ENCODE peak calls at places on chromosomes 7 and 10, in seven cellular contexts. B is keratinocyte, S is fibroblast of mammary gland, N is lower lobe of right lung, A is nucleus accumbens, P is heart left ventricle, V is HCT116. O is an unnamed sample.
A peak's percentile ranks its signal among the peaks of the same experiment; 100 is the strongest.

GRCh38 chr10:91220954-91221696 is 662 bp downstream of the PCGF5 start:
- DNase-seq in B (no peak), P (no peak), N (peak; percentile 56), V (no peak), S (peak; percentile 27), A (no peak), O (no peak)

GRCh38 chr10:75303045-75303777 is 67.5 kb upstream of the COMTD1 start:
- DNase-seq in V (no peak), S (no peak), B (no peak), A (no peak), P (no peak), N (no peak), O (no peak)

GRCh38 chr10:44949127-44949802 is 10.3 kb upstream of the RASSF4 start:
- DNase-seq in A (no peak), N (no peak), B (no peak), V (no peak), P (no peak), S (no peak), O (no peak)

GRCh38 chr10:3074145-3074665 is 6.9 kb downstream of the PFKP start:
- DNase-seq in S (peak; percentile 42), N (no peak), V (no peak), B (no peak), A (no peak), P (no peak), O (no peak)

GRCh38 chr10:114691442-114691941 is 33.4 kb upstream of the ABLIM1 start:
- DNase-seq in A (no peak), P (no peak), S (peak; percentile 35), V (no peak), N (no peak), B (no peak), O (no peak)

GRCh38 chr10:74658511-74658910 is 167.9 kb upstream of the KAT6B start:
- DNase-seq in S (no peak), B (no peak), V (no peak), P (no peak), N (no peak), A (no peak), O (no peak)

GRCh38 chr7:133646493-133647154 is 393.7 kb downstream of the EXOC4 start:
- DNase-seq in B (no peak), P (no peak), V (no peak), A (no peak), S (no peak), N (no peak), O (no peak)

GRCh38 chr10:84097787-84098353 is 41.4 kb upstream of the GHITM start:
- DNase-seq in P (no peak), V (no peak), N (no peak), S (peak; percentile 43), A (no peak), B (no peak), O (no peak)

GRCh38 chr7:12623885-12624498 is 53.5 kb downstream of the SCIN start:
- DNase-seq in V (peak; percentile 13), P (no peak), N (no peak), B (no peak), S (peak; percentile 44), A (no peak), O (no peak)

GRCh38 chr7:73988197-73988596 is 39.8 kb upstream of the ELN start:
- DNase-seq in V (no peak), P (peak; percentile 68), S (no peak), N (no peak), B (no peak), A (peak; percentile 64), O (no peak)

GRCh38 chr7:31811650-31812461 is 124.8 kb downstream of the PPP1R17 start:
- DNase-seq in N (peak; percentile 42), P (no peak), A (no peak), S (peak; percentile 79), V (no peak), B (no peak), O (no peak)

GRCh38 chr7:96832107-96832506 is 122.5 kb upstream of the SEM1 start:
- DNase-seq in P (no peak), N (no peak), A (no peak), B (no peak), V (no peak), S (no peak), O (no peak)

GRCh38 chr10:44981172-44982113 is 2.8 kb upstream of the DEPP1 start:
- DNase-seq in S (peak; percentile 89), B (no peak), N (peak; percentile 42), V (peak; percentile 73), A (no peak), P (no peak), O (peak; percentile 84)

GRCh38 chr10:22597142-22597541 is 117.2 kb downstream of the PIP4K2A start:
- DNase-seq in V (no peak), S (no peak), B (no peak), N (no peak), P (no peak), A (no peak), O (no peak)

GRCh38 chr7:4712371-4713182 is 30.5 kb downstream of the FOXK1 start:
- DNase-seq in B (no peak), V (no peak), S (peak; percentile 78), P (no peak), N (no peak), A (no peak), O (peak; percentile 60)

GRCh38 chr7:44305564-44306507 is 19.6 kb downstream of the CAMK2B start:
- DNase-seq in P (no peak), S (no peak), N (no peak), A (no peak), V (no peak), B (no peak), O (no peak)

GRCh38 chr10:58436071-58436470 is 50.9 kb downstream of the TFAM start:
- DNase-seq in V (peak; percentile 72), P (no peak), B (peak; percentile 73), S (peak; percentile 24), A (no peak), N (no peak), O (no peak)